ENCODE peak calls at places on chromosome 21, in six cellular contexts. K is tibial nerve, E is thoracic aorta, B is lower lobe of right lung, Q is breast epithelium, I is suprapubic skin. P is an unnamed sample.

GRCh38 chr21:29504751-29505321 is 206.1 kb downstream of the BACH1 start:
- DNase-seq in I (no peak), Q (no peak), B (no peak), K (no peak), E (no peak), P (no peak)

GRCh38 chr21:33642027-33642895 is at the start of gene ITSN1:
- DNase-seq in K (peak; percentile 100), I (peak; percentile 100), E (peak; percentile 100), Q (peak; percentile 100), B (peak; percentile 100), P (peak; percentile 100)

GRCh38 chr21:16678479-16678878 is 834.4 kb upstream of the CXADR start:
- DNase-seq in B (no peak), I (no peak), E (no peak), Q (no peak), K (no peak), P (no peak)

GRCh38 chr21:27315373-27315772 is 348.5 kb upstream of the ADAMTS5 start:
- DNase-seq in E (no peak), B (no peak), I (no peak), Q (no peak), K (no peak), P (peak; percentile 6)

GRCh38 chr21:41891132-41891531 is 12.0 kb upstream of the PRDM15 start:
- DNase-seq in E (no peak), Q (no peak), K (no peak), B (no peak), I (no peak), P (no peak)

GRCh38 chr21:30733026-30733425 is 14.0 kb downstream of the KRTAP21-2 start:
- DNase-seq in Q (no peak), I (no peak), B (no peak), E (no peak), K (no peak), P (no peak)

GRCh38 chr21:25503981-25504380 is 103.3 kb downstream of the MRPL39 start:
- DNase-seq in K (no peak), B (no peak), Q (no peak), I (no peak), E (no peak), P (no peak)

GRCh38 chr21:42061195-42061865 is 9.8 kb upstream of the UMODL1 start:
- DNase-seq in Q (no peak), E (no peak), I (no peak), B (peak; percentile 77), K (no peak), P (no peak)

GRCh38 chr21:34274001-34274400 is 89.8 kb upstream of the KCNE2 start:
- DNase-seq in I (no peak), K (no peak), E (no peak), Q (no peak), B (no peak), P (no peak)

GRCh38 chr21:45439171-45439872 is 34.4 kb downstream of the COL18A1 start:
- DNase-seq in Q (peak; percentile 82), K (peak; percentile 85), B (peak; percentile 87), E (peak; percentile 43), I (peak; percentile 93), P (peak; percentile 86)
- H3K27ac ChIP-seq in Q (peak overlapping the region; percentile 91), K (peak overlapping the region; percentile 59), B (peak overlapping the region; percentile 85), E (peak overlapping the region; percentile 93), I (peak overlapping the region; percentile 68), P (no peak overlapping the region)

GRCh38 chr21:38487906-38488639 is 10.2 kb downstream of the ERG start:
- DNase-seq in Q (no peak), E (no peak), B (no peak), I (no peak), K (no peak), P (no peak)
- H3K27ac ChIP-seq in Q (peak overlapping the region; percentile 59), E (peak overlapping the region; percentile 80), B (peak overlapping the region; percentile 8), I (no peak overlapping the region), K (no peak overlapping the region), P (no peak overlapping the region)

DNA sequence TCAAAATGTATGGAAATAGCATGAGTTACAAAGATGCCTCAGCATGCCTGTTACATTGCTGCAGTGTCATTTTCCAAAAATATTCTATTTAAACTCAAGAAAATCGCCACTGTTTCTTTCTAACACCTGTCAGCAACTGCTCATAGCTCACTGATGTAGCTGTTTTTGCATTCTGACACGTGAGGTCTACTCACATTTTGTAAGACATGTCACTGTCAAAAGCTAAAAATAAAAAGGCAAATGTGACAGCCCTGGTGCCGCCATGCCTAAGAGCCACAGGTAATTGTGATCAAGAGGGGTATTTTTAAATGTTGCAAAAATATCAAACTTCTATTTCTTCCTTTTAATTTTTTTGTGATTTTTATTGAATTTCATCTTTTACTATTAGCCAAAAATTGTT is 556.2 kb upstream of the TMPRSS15 start:
- DNase-seq in I (no peak), K (no peak), E (no peak), B (no peak), Q (no peak), P (no peak)
- H3K27ac ChIP-seq in I (no peak overlapping the region), K (no peak overlapping the region), E (no peak overlapping the region), B (no peak overlapping the region), Q (no peak overlapping the region), P (no peak overlapping the region)

DNA sequence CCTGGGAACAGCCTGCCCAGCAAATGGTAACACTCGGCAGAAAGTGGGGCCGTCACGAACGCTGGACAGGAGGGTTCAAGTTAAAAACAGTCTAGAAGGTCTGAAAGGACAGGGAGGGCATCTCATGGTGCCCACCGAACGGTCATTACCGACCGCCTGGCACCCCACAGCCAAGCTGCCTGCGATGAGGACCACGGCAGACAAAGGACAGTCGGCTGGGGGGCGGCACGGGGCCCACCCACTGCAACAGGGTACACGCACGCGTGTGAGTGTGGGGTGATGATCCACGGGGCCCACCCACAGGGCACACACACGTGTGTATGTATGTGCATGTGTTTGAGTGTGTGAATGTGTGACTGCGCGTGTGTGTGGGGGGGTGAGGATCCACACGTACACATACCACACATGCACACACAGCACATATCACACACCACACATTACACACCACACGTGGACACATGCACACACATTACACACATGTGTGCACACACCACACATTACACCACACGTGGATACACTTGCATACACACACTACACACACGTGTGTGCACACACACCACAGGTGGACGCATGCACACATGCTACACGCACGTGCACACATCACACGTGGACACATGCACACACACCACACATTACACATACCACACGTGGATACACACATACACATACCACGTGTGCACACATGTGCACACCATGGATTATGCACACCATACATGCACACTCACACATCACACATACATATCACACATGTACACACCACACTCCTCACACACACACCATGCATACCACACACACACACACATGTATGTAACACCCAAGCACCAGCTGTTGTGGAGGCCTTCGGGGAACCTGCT is 63.2 kb downstream of the SLC19A1 start:
- DNase-seq in Q (no peak), K (no peak), B (no peak), E (no peak), I (no peak), P (no peak)
- H3K27ac ChIP-seq in Q (no peak overlapping the region), K (no peak overlapping the region), B (peak overlapping the region; percentile 68), E (no peak overlapping the region), I (no peak overlapping the region), P (no peak overlapping the region)

DNA sequence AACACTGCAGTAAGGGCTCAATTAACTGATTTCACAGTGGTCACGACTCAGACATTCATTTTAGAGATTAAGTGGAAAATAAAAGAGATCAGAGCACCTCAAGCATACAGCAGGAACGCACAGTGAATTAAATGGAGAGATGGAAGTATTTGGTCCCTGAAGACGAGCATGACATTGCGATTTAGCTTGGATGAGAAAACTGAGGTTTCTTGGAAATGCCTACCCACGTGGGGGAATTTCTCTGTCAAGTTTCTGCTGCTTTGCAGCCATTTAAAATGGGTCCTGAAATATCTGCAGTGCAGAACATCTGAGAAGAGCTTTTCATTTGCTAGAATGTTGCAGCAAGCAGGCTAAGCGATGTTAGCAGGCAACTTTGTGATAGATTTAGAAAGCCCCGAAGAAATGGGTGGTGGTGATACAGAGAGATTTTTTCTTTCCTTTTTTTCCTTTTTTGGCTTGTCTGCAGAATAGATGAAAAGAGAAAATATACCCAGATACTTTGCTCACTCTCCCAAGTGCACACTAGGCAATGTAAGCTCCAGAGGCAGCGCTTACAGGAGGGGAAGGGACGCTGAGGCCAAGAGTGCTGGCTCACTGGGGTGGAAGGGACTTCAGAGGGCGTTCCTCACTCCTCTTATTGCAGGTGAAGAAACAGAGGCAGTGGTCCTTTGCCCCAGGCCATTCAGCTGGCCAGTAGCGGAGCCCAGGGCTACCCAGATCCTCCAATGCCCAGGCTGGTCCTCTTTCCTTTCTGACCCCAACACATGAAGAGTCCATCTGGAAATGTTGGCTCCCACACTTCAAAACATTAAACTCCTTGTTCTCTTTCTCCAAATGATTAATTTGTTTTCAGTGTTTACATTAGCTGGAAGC is 257.9 kb downstream of the KCNJ6 start:
- DNase-seq in K (no peak), I (no peak), Q (no peak), E (no peak), B (no peak), P (no peak)
- H3K27ac ChIP-seq in K (no peak overlapping the region), I (no peak overlapping the region), Q (peak overlapping the region; percentile 82), E (peak overlapping the region; percentile 51), B (peak overlapping the region; percentile 67), P (peak overlapping the region; percentile 65)

P was measured in mesenchymal stem cell.